ENCODE peak calls at places on chromosome 19, in four cellular contexts. X, R, D and J are unnamed samples.

GRCh38 chr19:4374451-4375163 is 25.7 kb downstream of the SH3GL1 start:
- DNase-seq in X (peak), R (peak), D (peak), J (peak)

GRCh38 chr19:16714702-16715294 is 4.8 kb upstream of the NWD1 start:
- DNase-seq in X (peak), R (peak), D (peak), J (peak)

GRCh38 chr19:31257426-31258130 is 91.7 kb downstream of the TSHZ3 start:
- DNase-seq in X (no peak), R (no peak), D (no peak), J (no peak)

GRCh38 chr19:55671054-55671378 is 4.0 kb upstream of the EPN1 start:
- DNase-seq in X (no peak), R (no peak), D (no peak), J (no peak)

GRCh38 chr19:38650911-38651584 is 3.6 kb downstream of the ACTN4 start:
- DNase-seq in X (no peak), R (no peak), D (no peak), J (no peak)

GRCh38 chr19:16268676-16269319 is 55.8 kb upstream of the KLF2 start:
- DNase-seq in X (no peak), R (no peak), D (no peak), J (no peak)

GRCh38 chr19:56840452-56841193 is at the start of the genes PEG3 and ZIM2:
- DNase-seq in X (peak), R (peak), D (no peak), J (peak)

GRCh38 chr19:40084948-40085347 is 5.8 kb downstream of the ZNF780A start:
- DNase-seq in X (no peak), R (no peak), D (no peak), J (no peak)

GRCh38 chr19:16111909-16112752 is 442 bp downstream of the RAB8A start:
- DNase-seq in X (no peak), R (no peak), D (no peak), J (no peak)

GRCh38 chr19:10184636-10185035 is 10.1 kb downstream of the DNMT1 start:
- DNase-seq in X (no peak), R (no peak), D (no peak), J (no peak)

GRCh38 chr19:7982651-7983099 is 22.8 kb downstream of the ELAVL1 start:
- DNase-seq in X (no peak), R (no peak), D (no peak), J (no peak)
- H3K27ac ChIP-seq in X (peak), R (no peak), D (no peak), J (no peak)

GRCh38 chr19:48740705-48741030 is 258 bp upstream of the RASIP1 start:
- DNase-seq in X (no peak), R (no peak), D (no peak), J (no peak)
- H3K4me3 ChIP-seq in X (peak), R (no peak), D (no peak), J (no peak)

DNA sequence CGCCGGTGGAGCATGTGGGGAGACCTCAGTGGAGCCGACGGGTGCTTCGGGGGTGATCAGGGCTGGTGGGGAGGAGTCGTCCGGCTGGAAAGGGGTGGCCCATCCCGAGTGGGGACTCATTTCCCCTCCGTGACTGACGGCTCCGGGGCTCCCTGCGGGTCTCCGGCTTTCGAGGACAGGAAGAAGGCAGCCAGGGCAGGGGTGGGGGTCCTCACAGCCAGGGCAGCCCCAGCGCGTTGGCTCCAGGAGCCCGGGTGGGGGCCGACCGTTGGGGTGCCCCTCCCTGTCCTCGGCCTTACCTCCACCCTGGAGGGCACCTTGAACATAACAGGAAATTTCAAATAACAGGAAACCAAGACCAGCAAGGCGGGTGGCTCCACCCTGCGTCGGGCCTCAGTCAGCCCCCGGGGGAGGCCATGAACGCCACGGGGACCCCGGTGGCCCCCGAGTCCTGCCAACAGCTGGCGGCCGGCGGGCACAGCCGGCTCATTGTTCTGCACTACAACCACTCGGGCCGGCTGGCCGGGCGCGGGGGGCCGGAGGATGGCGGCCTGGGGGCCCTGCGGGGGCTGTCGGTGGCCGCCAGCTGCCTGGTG is at the start of gene S1PR4:
- DNase-seq in X (no peak), R (peak), D (no peak), J (peak)
- H3K27ac ChIP-seq in X (peak), R (no peak), D (peak), J (no peak)

GRCh38 chr19:14383898-14384669 is 2.8 kb downstream of the ADGRE5 start:
- DNase-seq in X (no peak), R (no peak), D (no peak), J (peak)
- H3K4me3 ChIP-seq in X (peak), R (peak), D (peak), J (peak)

GRCh38 chr19:618247-618619 is 15.1 kb downstream of the POLRMT start:
- DNase-seq in X (no peak), R (no peak), D (no peak), J (no peak)
- H3K27ac ChIP-seq in X (no peak), R (no peak), D (no peak), J (no peak)

GRCh38 chr19:36115453-36116343 is at the start of gene TBCB:
- DNase-seq in X (peak), R (no peak), D (no peak), J (peak)
- H3K4me3 ChIP-seq in X (peak), R (peak), D (peak), J (peak)

DNA sequence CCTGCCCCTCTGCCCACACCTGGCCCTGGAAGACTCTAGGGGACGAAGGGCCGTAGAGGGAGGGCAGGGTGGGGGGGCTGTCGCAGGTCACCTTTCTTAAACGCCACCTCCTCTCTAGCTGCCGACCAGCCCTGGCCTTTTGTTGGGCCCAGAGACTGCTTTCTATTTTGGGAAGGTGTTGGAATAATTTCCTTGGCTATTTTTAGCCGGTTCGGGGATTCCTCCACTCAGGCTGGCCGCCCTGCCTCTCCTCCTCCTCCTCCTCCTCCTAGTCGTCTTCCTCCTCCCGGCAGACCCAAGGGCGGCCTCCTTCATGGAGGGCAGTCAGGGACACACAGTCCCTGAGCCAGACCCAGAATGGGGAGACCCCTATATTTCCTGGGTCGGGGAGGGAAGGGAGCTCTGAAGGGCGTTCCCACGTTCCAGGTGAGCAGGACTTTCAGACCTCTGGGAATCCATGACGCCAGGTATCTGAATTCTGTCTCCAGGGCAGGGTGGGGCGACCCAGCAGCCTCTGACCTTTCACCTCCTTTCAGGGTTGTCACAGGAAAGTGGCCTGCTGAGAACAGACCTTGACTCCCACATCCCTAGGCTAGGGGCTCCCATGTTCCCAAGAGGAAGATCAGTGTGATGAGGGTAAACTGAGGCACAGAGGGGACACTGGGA is 19.9 kb downstream of the GADD45B start:
- DNase-seq in X (no peak), R (peak), D (no peak), J (peak)
- H3K27ac ChIP-seq in X (peak), R (no peak), D (peak), J (peak)

DNA sequence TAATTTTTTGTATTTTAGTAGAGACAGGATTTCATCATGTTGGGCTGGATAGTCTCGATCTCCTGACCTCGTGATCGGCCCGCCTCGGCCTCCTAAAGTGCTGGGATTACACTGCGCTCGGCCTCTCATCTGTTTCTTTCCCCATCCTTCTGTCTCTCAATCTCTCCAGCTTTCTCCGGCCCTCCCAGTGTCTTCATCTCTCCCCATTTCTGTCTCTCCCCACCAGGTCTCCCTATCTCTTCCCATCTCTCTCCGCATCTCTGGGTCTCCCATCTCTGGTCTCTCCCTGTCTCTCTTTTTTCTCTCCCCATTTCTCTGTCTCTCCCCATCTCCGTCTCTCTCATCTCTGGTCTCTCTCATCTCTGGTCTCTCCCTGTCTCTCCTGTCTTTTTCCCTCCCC is 12.2 kb upstream of the NFIX start:
- DNase-seq in X (no peak), R (no peak), D (no peak), J (no peak)
- H3K4me3 ChIP-seq in X (peak), R (peak), D (no peak), J (no peak)

DNA sequence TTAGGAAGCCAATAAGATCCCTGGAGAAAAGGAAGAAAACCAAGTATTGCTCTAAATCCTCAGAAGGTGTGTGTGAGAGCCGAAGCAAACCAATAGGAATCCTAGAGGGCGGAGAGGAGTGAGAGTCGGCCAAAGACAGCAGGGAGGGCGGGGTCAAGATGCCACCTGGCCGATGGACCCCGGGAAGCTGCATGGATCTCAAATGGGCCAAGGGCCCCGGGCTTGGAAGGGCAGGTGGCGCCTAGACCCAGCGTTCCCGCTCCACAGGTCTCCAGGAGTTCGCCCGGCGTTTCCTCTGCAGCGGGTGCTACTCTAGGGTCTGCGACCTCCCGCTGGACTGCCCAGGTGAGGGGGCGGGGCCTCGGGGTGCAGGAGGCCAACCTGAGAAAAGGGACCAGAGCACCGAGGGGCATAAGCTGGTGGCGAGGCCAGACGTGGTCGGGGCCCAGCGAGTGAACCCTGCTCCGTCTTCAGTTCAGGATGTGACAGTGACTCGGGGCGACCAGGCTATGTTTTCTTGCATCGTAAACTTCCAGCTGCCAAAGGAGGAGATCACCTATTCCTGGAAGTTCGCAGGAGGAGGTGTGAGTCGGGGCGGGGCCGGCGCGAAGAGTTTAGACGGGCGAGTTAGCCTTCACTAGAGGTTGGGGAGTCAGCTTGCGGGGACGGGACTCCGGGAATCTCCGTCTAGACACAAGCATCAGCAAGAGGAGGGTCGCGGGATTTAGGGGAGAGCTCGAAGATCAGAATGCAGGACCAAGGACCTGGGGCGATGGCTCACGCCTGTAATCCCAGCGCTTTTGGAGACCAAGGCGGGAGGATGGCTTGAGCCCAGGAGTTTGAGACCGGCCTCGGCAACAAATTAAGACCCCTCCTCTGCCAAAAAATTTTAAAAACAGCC is 9.9 kb downstream of the SPACA6 start:
- DNase-seq in X (no peak), R (peak), D (no peak), J (peak)
- H3K27ac ChIP-seq in X (peak), R (peak), D (peak), J (no peak)

DNA sequence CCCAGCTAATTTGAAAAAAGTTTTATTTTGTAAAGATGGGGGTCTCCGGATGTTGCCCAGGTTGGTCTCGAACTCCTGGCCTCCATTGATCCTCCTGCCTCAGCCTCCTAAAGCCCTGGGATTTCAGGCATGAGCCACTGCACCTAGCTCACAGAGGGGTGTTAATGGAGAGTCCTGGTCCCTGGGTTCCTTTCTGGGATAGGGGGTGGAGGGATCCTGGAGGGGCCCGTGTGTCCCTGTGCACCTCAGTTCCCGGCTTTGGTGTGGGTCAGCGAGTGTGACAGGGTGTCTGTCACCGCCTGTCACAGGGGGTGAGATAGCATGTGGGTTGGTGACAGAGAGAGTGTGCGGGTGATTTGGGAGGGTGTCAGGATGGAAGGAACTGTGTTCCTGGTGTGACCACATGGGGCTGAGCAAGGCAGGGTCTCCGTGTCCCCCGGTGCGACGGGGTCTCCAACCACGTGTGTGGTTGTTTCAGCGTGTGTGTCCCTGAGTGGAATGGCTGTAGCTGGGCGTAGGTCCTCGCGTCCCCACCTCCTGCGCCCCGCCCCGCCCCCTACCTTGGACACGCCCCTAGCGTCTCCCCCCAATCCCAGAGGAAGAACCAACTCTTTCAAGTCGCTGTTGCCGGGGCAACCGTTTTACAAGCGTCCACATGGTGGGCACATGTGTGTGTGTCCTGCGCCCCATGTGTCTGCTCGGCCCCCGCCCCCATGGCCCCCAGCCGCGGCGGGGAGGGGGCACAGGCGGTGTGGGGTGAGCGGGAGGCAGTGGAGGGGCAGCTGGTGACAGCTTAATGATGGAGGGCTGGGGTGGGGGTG is 2.9 kb upstream of the NRTN start:
- DNase-seq in X (no peak), R (no peak), D (no peak), J (no peak)
- H3K4me3 ChIP-seq in X (no peak), R (no peak), D (no peak), J (no peak)